ENCODE peak calls at places on chromosomes 1 and 21, in five cellular contexts. One of them, this sample, is unnamed.
A peak's percentile ranks its signal among the peaks of the same experiment; 100 is the strongest.

GRCh38 chr1:213389061-213389581 is 338.1 kb downstream of the RPS6KC1 start:
- DNase-seq in heart left ventricle: no peak
- DNase-seq in neural crest cell: no peak
- DNase-seq in left ventricle myocardium inferior: no peak
- DNase-seq in H9: no peak
- DNase-seq in this sample: no peak

GRCh38 chr1:48790397-48790796 is 13.7 kb upstream of the BEND5 start:
- DNase-seq in heart left ventricle: no peak
- DNase-seq in neural crest cell: no peak
- DNase-seq in left ventricle myocardium inferior: no peak
- DNase-seq in H9: no peak
- DNase-seq in this sample: no peak

GRCh38 chr1:22717038-22717758 is 6.6 kb downstream of the EPHB2 start:
- DNase-seq in heart left ventricle: no peak
- DNase-seq in neural crest cell: no peak
- DNase-seq in left ventricle myocardium inferior: no peak
- DNase-seq in H9: no peak
- DNase-seq in this sample: peak; percentile 14

GRCh38 chr1:24535021-24535424 is 20.9 kb upstream of the NCMAP start:
- DNase-seq in heart left ventricle: no peak
- DNase-seq in neural crest cell: no peak
- DNase-seq in left ventricle myocardium inferior: no peak
- DNase-seq in H9: no peak
- DNase-seq in this sample: no peak

GRCh38 chr1:166391677-166392076 is 224.9 kb upstream of the FAM78B start:
- DNase-seq in heart left ventricle: no peak
- DNase-seq in neural crest cell: no peak
- DNase-seq in left ventricle myocardium inferior: no peak
- DNase-seq in H9: no peak
- DNase-seq in this sample: no peak

GRCh38 chr1:214658785-214659184 is 55.8 kb downstream of the CENPF start:
- DNase-seq in heart left ventricle: no peak
- DNase-seq in neural crest cell: no peak
- DNase-seq in left ventricle myocardium inferior: no peak
- DNase-seq in H9: no peak
- DNase-seq in this sample: peak; percentile 7

GRCh38 chr1:4702927-4703326 is 48.5 kb downstream of the AJAP1 start:
- DNase-seq in heart left ventricle: peak; percentile 12
- DNase-seq in neural crest cell: no peak
- DNase-seq in left ventricle myocardium inferior: no peak
- DNase-seq in H9: no peak
- DNase-seq in this sample: no peak

GRCh38 chr1:192108143-192108542 is 50.1 kb upstream of the RGS18 start:
- DNase-seq in heart left ventricle: no peak
- DNase-seq in neural crest cell: no peak
- DNase-seq in left ventricle myocardium inferior: no peak
- DNase-seq in H9: no peak
- DNase-seq in this sample: no peak

GRCh38 chr1:41851589-41851988 is 67.1 kb downstream of the HIVEP3 start:
- DNase-seq in heart left ventricle: no peak
- DNase-seq in neural crest cell: no peak
- DNase-seq in left ventricle myocardium inferior: no peak
- DNase-seq in H9: no peak
- DNase-seq in this sample: peak; percentile 42

GRCh38 chr1:246512635-246513034 is 5.6 kb upstream of the SMYD3 start:
- DNase-seq in heart left ventricle: no peak
- DNase-seq in neural crest cell: no peak
- DNase-seq in left ventricle myocardium inferior: no peak
- DNase-seq in H9: no peak
- DNase-seq in this sample: no peak

GRCh38 chr1:170731566-170732261 is 67.8 kb downstream of the PRRX1 start:
- DNase-seq in heart left ventricle: no peak
- DNase-seq in neural crest cell: no peak
- DNase-seq in left ventricle myocardium inferior: no peak
- DNase-seq in H9: no peak
- DNase-seq in this sample: no peak

GRCh38 chr1:194076646-194077045 is 890.2 kb upstream of the B3GALT2 start:
- DNase-seq in heart left ventricle: no peak
- DNase-seq in neural crest cell: no peak
- DNase-seq in left ventricle myocardium inferior: no peak
- DNase-seq in H9: no peak
- DNase-seq in this sample: no peak

GRCh38 chr1:154481058-154481457 is 21.0 kb upstream of the TDRD10 start:
- DNase-seq in heart left ventricle: no peak
- DNase-seq in neural crest cell: no peak
- DNase-seq in left ventricle myocardium inferior: no peak
- DNase-seq in H9: no peak
- DNase-seq in this sample: no peak

GRCh38 chr1:65179148-65179547 is 31.1 kb downstream of the AK4 start:
- DNase-seq in heart left ventricle: no peak
- DNase-seq in neural crest cell: no peak
- DNase-seq in left ventricle myocardium inferior: no peak
- DNase-seq in H9: no peak
- DNase-seq in this sample: peak; percentile 44

GRCh38 chr1:93447481-93448291 is at the start of gene FNBP1L:
- DNase-seq in heart left ventricle: peak; percentile 87
- DNase-seq in neural crest cell: peak; percentile 80
- DNase-seq in left ventricle myocardium inferior: peak; percentile 84
- DNase-seq in H9: peak; percentile 89
- DNase-seq in this sample: peak; percentile 89
- TF ChIP-seq CTCF in heart left ventricle: no peak
- TF ChIP-seq CTCF in neural crest cell: no peak
- TF ChIP-seq CTCF in left ventricle myocardium inferior: no peak
- TF ChIP-seq CTCF in H9: no peak
- TF ChIP-seq CTCF in this sample: no peak

DNA sequence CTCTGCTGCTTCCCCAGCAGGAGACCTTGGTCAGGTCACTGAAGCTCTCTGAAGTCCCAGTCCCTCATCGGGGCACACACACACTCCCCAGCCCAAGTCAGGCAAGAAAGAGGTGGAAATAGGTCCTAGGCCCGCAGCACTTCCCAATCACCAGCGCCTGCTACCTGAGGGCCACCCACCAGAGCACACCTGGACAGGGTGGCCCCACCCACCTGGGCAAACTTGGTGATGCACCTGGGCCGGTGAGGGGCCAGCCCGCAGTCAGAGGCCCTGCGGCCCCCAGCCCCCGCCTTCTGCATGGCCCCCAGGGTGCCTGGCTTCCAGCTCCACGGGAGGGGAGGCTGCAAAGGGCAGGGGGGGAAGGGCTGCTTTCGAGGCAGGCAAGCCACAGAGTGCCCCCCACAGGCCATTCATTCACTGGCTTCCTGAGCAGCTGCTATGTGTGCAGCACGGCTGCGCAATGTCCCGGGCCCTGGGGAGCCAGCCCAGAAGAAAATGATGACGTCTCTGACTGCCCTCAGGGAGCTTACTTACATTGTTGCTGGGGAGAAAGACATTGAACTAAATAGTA is 4.7 kb downstream of the SH2D5 start:
- DNase-seq in heart left ventricle: no peak
- DNase-seq in neural crest cell: no peak
- DNase-seq in left ventricle myocardium inferior: no peak
- DNase-seq in H9: peak; percentile 75
- DNase-seq in this sample: no peak
- TF ChIP-seq CTCF in heart left ventricle: no peak
- TF ChIP-seq CTCF in neural crest cell: no peak
- TF ChIP-seq CTCF in left ventricle myocardium inferior: no peak
- TF ChIP-seq CTCF in H9: peak; percentile 63
- TF ChIP-seq CTCF in this sample: no peak

DNA sequence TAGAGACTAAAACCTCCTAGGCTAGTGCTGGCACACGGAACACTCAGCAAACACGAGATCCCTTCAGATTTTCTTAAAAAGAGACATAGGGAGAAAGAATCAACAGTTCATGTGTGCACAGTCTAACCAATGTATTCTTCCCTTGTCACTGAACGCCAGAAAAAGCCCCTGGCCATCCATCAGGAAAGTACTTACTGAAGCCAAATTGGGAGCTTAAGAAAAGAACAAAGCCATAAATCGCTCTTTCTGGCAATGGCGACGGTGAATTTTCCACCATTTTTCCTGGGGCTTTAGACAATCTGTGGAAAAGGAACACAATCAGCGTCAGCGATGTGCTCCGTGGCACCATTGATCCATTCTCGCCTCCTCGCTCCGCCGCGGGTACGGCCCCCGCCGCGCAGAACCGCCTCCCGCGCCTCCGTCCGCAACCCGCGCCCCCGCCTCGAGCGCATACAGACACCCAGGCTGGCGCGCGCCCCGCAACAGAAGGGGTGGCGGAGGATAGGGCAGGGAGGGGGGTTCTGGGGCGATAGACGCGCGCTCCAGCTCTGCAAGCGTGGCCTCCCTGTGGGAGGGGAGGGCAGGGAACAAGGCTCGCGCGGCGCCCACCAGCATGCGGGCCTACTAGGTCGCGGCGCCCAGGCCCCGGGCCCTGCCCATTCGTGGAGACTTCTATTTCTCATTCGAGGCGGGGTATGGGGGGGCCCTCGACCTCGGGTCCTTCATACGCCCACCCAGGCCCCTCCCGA is 458 bp downstream of the PIGP start:
- DNase-seq in heart left ventricle: peak; percentile 93
- DNase-seq in neural crest cell: no peak
- DNase-seq in left ventricle myocardium inferior: peak; percentile 85
- DNase-seq in H9: no peak
- DNase-seq in this sample: peak; percentile 65
- TF ChIP-seq CTCF in heart left ventricle: no peak
- TF ChIP-seq CTCF in neural crest cell: no peak
- TF ChIP-seq CTCF in left ventricle myocardium inferior: no peak
- TF ChIP-seq CTCF in H9: no peak
- TF ChIP-seq CTCF in this sample: no peak

GRCh38 chr1:7454052-7454815 is 316.9 kb upstream of the VAMP3 start:
- DNase-seq in heart left ventricle: no peak
- DNase-seq in neural crest cell: peak; percentile 35
- DNase-seq in left ventricle myocardium inferior: peak; percentile 31
- DNase-seq in H9: peak; percentile 45
- DNase-seq in this sample: peak; percentile 48
- TF ChIP-seq CTCF in heart left ventricle: peak; percentile 43
- TF ChIP-seq CTCF in neural crest cell: peak; percentile 60
- TF ChIP-seq CTCF in left ventricle myocardium inferior: peak; percentile 61
- TF ChIP-seq CTCF in H9: peak; percentile 59
- TF ChIP-seq CTCF in this sample: peak; percentile 34

GRCh38 chr21:42496120-42496838 is at the start of gene RSPH1:
- DNase-seq in heart left ventricle: peak; percentile 100
- DNase-seq in neural crest cell: peak; percentile 99
- DNase-seq in left ventricle myocardium inferior: peak; percentile 100
- DNase-seq in H9: peak; percentile 100
- DNase-seq in this sample: peak; percentile 98
- TF ChIP-seq CTCF in heart left ventricle: no peak
- TF ChIP-seq CTCF in neural crest cell: peak; percentile 9
- TF ChIP-seq CTCF in left ventricle myocardium inferior: no peak
- TF ChIP-seq CTCF in H9: no peak
- TF ChIP-seq CTCF in this sample: no peak

DNA sequence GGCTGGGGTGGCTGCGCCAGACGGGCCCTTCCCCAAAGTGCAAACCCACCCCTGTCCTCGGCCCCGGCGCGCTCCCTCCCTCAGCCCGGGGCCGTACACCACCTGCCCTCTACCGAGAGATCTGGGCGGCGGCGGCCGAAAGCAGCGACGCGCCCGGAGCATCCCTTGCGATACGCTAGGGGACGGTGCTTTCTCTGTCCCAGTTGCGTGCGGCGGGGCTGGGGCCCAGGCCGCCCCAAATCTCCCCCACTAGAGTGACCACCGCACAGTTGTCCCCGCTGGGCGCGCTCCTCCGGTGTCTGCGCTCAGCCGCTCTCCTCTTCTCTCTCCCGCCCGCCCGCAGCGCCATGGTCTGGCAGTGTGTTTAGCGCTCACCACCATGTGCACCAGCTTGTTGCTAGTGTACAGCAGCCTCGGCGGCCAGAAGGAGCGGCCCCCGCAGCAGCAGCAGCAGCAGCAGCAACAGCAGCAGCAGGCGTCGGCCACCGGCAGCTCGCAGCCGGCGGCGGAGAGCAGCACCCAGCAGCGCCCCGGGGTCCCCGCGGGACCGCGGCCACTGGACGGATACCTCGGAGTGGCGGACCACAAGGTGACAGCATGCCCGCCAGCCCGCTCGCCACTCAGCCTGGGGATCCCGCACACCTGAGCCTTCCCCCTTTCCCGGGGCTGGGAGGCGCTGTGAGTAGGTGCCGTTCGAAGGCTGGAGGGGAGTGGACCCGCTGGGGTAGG is 1.0 kb downstream of the ST6GALNAC5 start:
- DNase-seq in heart left ventricle: peak; percentile 54
- DNase-seq in neural crest cell: peak; percentile 58
- DNase-seq in left ventricle myocardium inferior: no peak
- DNase-seq in H9: peak; percentile 64
- DNase-seq in this sample: no peak
- TF ChIP-seq CTCF in heart left ventricle: no peak
- TF ChIP-seq CTCF in neural crest cell: peak; percentile 49
- TF ChIP-seq CTCF in left ventricle myocardium inferior: peak; percentile 4
- TF ChIP-seq CTCF in H9: peak; percentile 55
- TF ChIP-seq CTCF in this sample: no peak

DNA sequence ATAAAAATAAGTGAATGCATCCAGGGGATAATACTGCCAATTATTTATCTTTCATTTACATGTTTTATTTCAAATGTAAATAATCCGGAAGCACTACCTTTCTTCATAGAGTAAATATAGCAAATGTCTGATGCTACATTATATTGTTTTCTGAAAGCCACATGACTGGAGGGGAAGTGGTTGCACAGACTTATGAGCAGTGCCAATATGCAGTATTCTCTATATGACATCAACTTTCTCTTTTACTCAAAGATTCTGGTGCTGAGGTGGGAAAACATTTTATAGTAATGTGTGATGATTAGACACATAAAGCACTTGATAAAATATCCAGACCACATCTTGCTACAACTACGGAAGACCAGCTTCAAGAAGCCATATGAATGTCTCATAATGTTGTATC is 314.7 kb downstream of the NEGR1 start:
- DNase-seq in heart left ventricle: no peak
- DNase-seq in neural crest cell: no peak
- DNase-seq in left ventricle myocardium inferior: no peak
- DNase-seq in H9: no peak
- DNase-seq in this sample: no peak
- TF ChIP-seq CTCF in heart left ventricle: no peak
- TF ChIP-seq CTCF in neural crest cell: no peak
- TF ChIP-seq CTCF in left ventricle myocardium inferior: no peak
- TF ChIP-seq CTCF in H9: no peak
- TF ChIP-seq CTCF in this sample: no peak

GRCh38 chr1:100670083-100670482 is 49.5 kb upstream of the VCAM1 start:
- DNase-seq in heart left ventricle: no peak
- DNase-seq in neural crest cell: no peak
- DNase-seq in left ventricle myocardium inferior: no peak
- DNase-seq in H9: no peak
- DNase-seq in this sample: no peak

GRCh38 chr1:100671604-100672003 is 47.9 kb upstream of the VCAM1 start:
- DNase-seq in heart left ventricle: no peak
- DNase-seq in neural crest cell: no peak
- DNase-seq in left ventricle myocardium inferior: no peak
- DNase-seq in H9: no peak
- DNase-seq in this sample: no peak
- TF ChIP-seq CTCF in heart left ventricle: no peak
- TF ChIP-seq CTCF in neural crest cell: no peak
- TF ChIP-seq CTCF in left ventricle myocardium inferior: no peak
- TF ChIP-seq CTCF in H9: no peak
- TF ChIP-seq CTCF in this sample: no peak

GRCh38 chr1:6490181-6491075 is 1.0 kb downstream of the PLEKHG5 start:
- DNase-seq in heart left ventricle: peak; percentile 80
- DNase-seq in neural crest cell: peak; percentile 73
- DNase-seq in left ventricle myocardium inferior: peak; percentile 66
- DNase-seq in H9: peak; percentile 88
- DNase-seq in this sample: peak; percentile 62
- TF ChIP-seq CTCF in heart left ventricle: no peak
- TF ChIP-seq CTCF in neural crest cell: peak; percentile 52
- TF ChIP-seq CTCF in left ventricle myocardium inferior: peak; percentile 5
- TF ChIP-seq CTCF in H9: peak; percentile 49
- TF ChIP-seq CTCF in this sample: no peak

This sample was measured in Calu3.